ENCODE peak calls at places on chromosome X, in four cellular contexts. One of them, this sample, is unnamed.
A peak's percentile ranks its signal among the peaks of the same experiment; 100 is the strongest.

GRCh38 chrX:136880003-136880451 is 498 bp downstream of the RBMX start:
- DNase-seq in activated CD4-positive, alpha-beta T cell treated with anti-CD3 and anti-CD28 coated beads, Interleukin-2, amount 50 U/mL, for 24 hours: no peak
- DNase-seq in NT2/D1: no peak
- DNase-seq in nucleus accumbens: no peak
- DNase-seq in this sample: peak; percentile 21

GRCh38 chrX:55450259-55450658 is 1.7 kb upstream of the MAGEH1 start:
- DNase-seq in activated CD4-positive, alpha-beta T cell treated with anti-CD3 and anti-CD28 coated beads, Interleukin-2, amount 50 U/mL, for 24 hours: no peak
- DNase-seq in NT2/D1: no peak
- DNase-seq in nucleus accumbens: no peak
- DNase-seq in this sample: peak; percentile 4

GRCh38 chrX:143669395-143669794 is 33.5 kb upstream of the SLITRK4 start:
- DNase-seq in activated CD4-positive, alpha-beta T cell treated with anti-CD3 and anti-CD28 coated beads, Interleukin-2, amount 50 U/mL, for 24 hours: no peak
- DNase-seq in NT2/D1: no peak
- DNase-seq in nucleus accumbens: no peak
- DNase-seq in this sample: no peak

GRCh38 chrX:48677456-48678030 is 6.1 kb upstream of the WAS start:
- DNase-seq in activated CD4-positive, alpha-beta T cell treated with anti-CD3 and anti-CD28 coated beads, Interleukin-2, amount 50 U/mL, for 24 hours: no peak
- DNase-seq in NT2/D1: no peak
- DNase-seq in nucleus accumbens: no peak
- DNase-seq in this sample: no peak

GRCh38 chrX:30302957-30303356 is 6.2 kb downstream of the NR0B1 start:
- DNase-seq in activated CD4-positive, alpha-beta T cell treated with anti-CD3 and anti-CD28 coated beads, Interleukin-2, amount 50 U/mL, for 24 hours: no peak
- DNase-seq in NT2/D1: no peak
- DNase-seq in nucleus accumbens: no peak
- DNase-seq in this sample: peak; percentile 52

GRCh38 chrX:115362334-115363095 is 73.0 kb downstream of the LUZP4 start:
- DNase-seq in activated CD4-positive, alpha-beta T cell treated with anti-CD3 and anti-CD28 coated beads, Interleukin-2, amount 50 U/mL, for 24 hours: no peak
- DNase-seq in NT2/D1: no peak
- DNase-seq in nucleus accumbens: no peak
- DNase-seq in this sample: no peak

GRCh38 chrX:12237131-12237530 is 98.9 kb downstream of the FRMPD4 start:
- DNase-seq in activated CD4-positive, alpha-beta T cell treated with anti-CD3 and anti-CD28 coated beads, Interleukin-2, amount 50 U/mL, for 24 hours: no peak
- DNase-seq in NT2/D1: no peak
- DNase-seq in nucleus accumbens: no peak
- DNase-seq in this sample: no peak

GRCh38 chrX:48045410-48046311 is 25.8 kb downstream of the ZNF630 start:
- DNase-seq in activated CD4-positive, alpha-beta T cell treated with anti-CD3 and anti-CD28 coated beads, Interleukin-2, amount 50 U/mL, for 24 hours: no peak
- DNase-seq in NT2/D1: no peak
- DNase-seq in nucleus accumbens: no peak
- DNase-seq in this sample: no peak

GRCh38 chrX:130147631-130148030 is 18.0 kb downstream of the AIFM1 start:
- DNase-seq in activated CD4-positive, alpha-beta T cell treated with anti-CD3 and anti-CD28 coated beads, Interleukin-2, amount 50 U/mL, for 24 hours: no peak
- DNase-seq in NT2/D1: no peak
- DNase-seq in nucleus accumbens: no peak
- DNase-seq in this sample: no peak

GRCh38 chrX:153812220-153812619 is 17.8 kb downstream of the SSR4 start:
- DNase-seq in activated CD4-positive, alpha-beta T cell treated with anti-CD3 and anti-CD28 coated beads, Interleukin-2, amount 50 U/mL, for 24 hours: no peak
- DNase-seq in NT2/D1: no peak
- DNase-seq in nucleus accumbens: peak; percentile 18
- DNase-seq in this sample: no peak

GRCh38 chrX:107805179-107805578 is 20.5 kb upstream of the MID2 start:
- DNase-seq in activated CD4-positive, alpha-beta T cell treated with anti-CD3 and anti-CD28 coated beads, Interleukin-2, amount 50 U/mL, for 24 hours: no peak
- DNase-seq in NT2/D1: no peak
- DNase-seq in nucleus accumbens: no peak
- DNase-seq in this sample: no peak

GRCh38 chrX:39613997-39614679 is 483.6 kb downstream of the BCOR start:
- DNase-seq in activated CD4-positive, alpha-beta T cell treated with anti-CD3 and anti-CD28 coated beads, Interleukin-2, amount 50 U/mL, for 24 hours: peak; percentile 72
- DNase-seq in NT2/D1: peak; percentile 71
- DNase-seq in nucleus accumbens: no peak
- DNase-seq in this sample: no peak

GRCh38 chrX:46573331-46573895 is at the start of gene CHST7:
- DNase-seq in activated CD4-positive, alpha-beta T cell treated with anti-CD3 and anti-CD28 coated beads, Interleukin-2, amount 50 U/mL, for 24 hours: no peak
- DNase-seq in NT2/D1: no peak
- DNase-seq in nucleus accumbens: no peak
- DNase-seq in this sample: peak; percentile 58

GRCh38 chrX:1713296-1713695 is 98.4 kb downstream of the ASMT start:
- DNase-seq in activated CD4-positive, alpha-beta T cell treated with anti-CD3 and anti-CD28 coated beads, Interleukin-2, amount 50 U/mL, for 24 hours: no peak
- DNase-seq in NT2/D1: no peak
- DNase-seq in nucleus accumbens: no peak
- DNase-seq in this sample: no peak

GRCh38 chrX:81542255-81542654 is 340.4 kb downstream of the SH3BGRL start:
- DNase-seq in activated CD4-positive, alpha-beta T cell treated with anti-CD3 and anti-CD28 coated beads, Interleukin-2, amount 50 U/mL, for 24 hours: no peak
- DNase-seq in NT2/D1: peak; percentile 32
- DNase-seq in nucleus accumbens: no peak
- DNase-seq in this sample: no peak

GRCh38 chrX:35664838-35665237 is 133.3 kb upstream of the MAGEB16 start:
- DNase-seq in activated CD4-positive, alpha-beta T cell treated with anti-CD3 and anti-CD28 coated beads, Interleukin-2, amount 50 U/mL, for 24 hours: no peak
- DNase-seq in NT2/D1: no peak
- DNase-seq in nucleus accumbens: no peak
- DNase-seq in this sample: no peak

GRCh38 chrX:150983526-150984163 is 510 bp downstream of the HMGB3 start:
- DNase-seq in activated CD4-positive, alpha-beta T cell treated with anti-CD3 and anti-CD28 coated beads, Interleukin-2, amount 50 U/mL, for 24 hours: no peak
- DNase-seq in NT2/D1: no peak
- DNase-seq in nucleus accumbens: no peak
- DNase-seq in this sample: no peak

GRCh38 chrX:151722241-151722846 is 6.5 kb downstream of the FATE1 start:
- DNase-seq in activated CD4-positive, alpha-beta T cell treated with anti-CD3 and anti-CD28 coated beads, Interleukin-2, amount 50 U/mL, for 24 hours: no peak
- DNase-seq in NT2/D1: no peak
- DNase-seq in nucleus accumbens: no peak
- DNase-seq in this sample: no peak

GRCh38 chrX:150198776-150199175 is 164.3 kb upstream of the MAMLD1 start:
- DNase-seq in activated CD4-positive, alpha-beta T cell treated with anti-CD3 and anti-CD28 coated beads, Interleukin-2, amount 50 U/mL, for 24 hours: no peak
- DNase-seq in NT2/D1: no peak
- DNase-seq in nucleus accumbens: no peak
- DNase-seq in this sample: no peak

GRCh38 chrX:25519258-25519657 is 503.5 kb upstream of the ARX start:
- DNase-seq in activated CD4-positive, alpha-beta T cell treated with anti-CD3 and anti-CD28 coated beads, Interleukin-2, amount 50 U/mL, for 24 hours: no peak
- DNase-seq in NT2/D1: no peak
- DNase-seq in nucleus accumbens: no peak
- DNase-seq in this sample: no peak

GRCh38 chrX:19840899-19841648 is 46.3 kb downstream of the SH3KBP1 start:
- DNase-seq in activated CD4-positive, alpha-beta T cell treated with anti-CD3 and anti-CD28 coated beads, Interleukin-2, amount 50 U/mL, for 24 hours: no peak
- DNase-seq in NT2/D1: peak; percentile 69
- DNase-seq in nucleus accumbens: no peak
- DNase-seq in this sample: no peak

GRCh38 chrX:104913348-104913747 is 307.1 kb downstream of the TEX13A start:
- DNase-seq in activated CD4-positive, alpha-beta T cell treated with anti-CD3 and anti-CD28 coated beads, Interleukin-2, amount 50 U/mL, for 24 hours: no peak
- DNase-seq in NT2/D1: peak; percentile 6
- DNase-seq in nucleus accumbens: no peak
- DNase-seq in this sample: no peak

GRCh38 chrX:139058831-139059495 is 347.4 kb upstream of the FGF13 start:
- DNase-seq in activated CD4-positive, alpha-beta T cell treated with anti-CD3 and anti-CD28 coated beads, Interleukin-2, amount 50 U/mL, for 24 hours: no peak
- DNase-seq in NT2/D1: no peak
- DNase-seq in nucleus accumbens: no peak
- DNase-seq in this sample: no peak

GRCh38 chrX:27251369-27251768 is 211.8 kb downstream of the PPP4R3C start:
- DNase-seq in activated CD4-positive, alpha-beta T cell treated with anti-CD3 and anti-CD28 coated beads, Interleukin-2, amount 50 U/mL, for 24 hours: no peak
- DNase-seq in NT2/D1: peak; percentile 0
- DNase-seq in nucleus accumbens: no peak
- DNase-seq in this sample: no peak

GRCh38 chrX:2701600-2701999 is 10.5 kb downstream of the CD99 start:
- DNase-seq in activated CD4-positive, alpha-beta T cell treated with anti-CD3 and anti-CD28 coated beads, Interleukin-2, amount 50 U/mL, for 24 hours: no peak
- DNase-seq in NT2/D1: no peak
- DNase-seq in nucleus accumbens: no peak
- DNase-seq in this sample: no peak